ENCODE peak calls at places on chromosomes 12 and 14, in eight cellular contexts. R is lung, Y is A549, V is HepG2, W is mesendoderm, G is astrocyte of the spinal cord, D is adrenal gland, Z is colonic mucosa. C is an unnamed sample.

GRCh38 chr14:99654235-99655000 is 9.5 kb downstream of the HHIPL1 start:
- DNase-seq in R (peak), Y (peak), V (no peak), W (no peak), G (peak), D (peak), Z (peak), C (no peak)

GRCh38 chr14:95290021-95290420 is 29.7 kb downstream of the CLMN start:
- DNase-seq in R (no peak), Y (no peak), V (no peak), W (no peak), G (no peak), D (no peak), Z (no peak), C (peak)

GRCh38 chr14:39563361-39563760 is 131.1 kb upstream of the FBXO33 start:
- DNase-seq in R (no peak), Y (no peak), V (no peak), W (no peak), G (no peak), D (no peak), Z (no peak), C (no peak)

GRCh38 chr14:91214306-91214705 is 30.2 kb downstream of the GPR68 start:
- DNase-seq in R (no peak), Y (no peak), V (no peak), W (no peak), G (no peak), D (no peak), Z (no peak), C (no peak)

GRCh38 chr14:20388159-20388558 is 25.1 kb downstream of the TEP1 start:
- DNase-seq in R (no peak), Y (no peak), V (no peak), W (peak), G (peak), D (no peak), Z (no peak), C (no peak)

GRCh38 chr14:71139058-71139946 is 232.0 kb downstream of the PCNX1 start:
- DNase-seq in R (peak), Y (peak), V (peak), W (peak), G (peak), D (peak), Z (peak), C (no peak)

GRCh38 chr12:110107369-110108281 is 16.5 kb upstream of the IFT81 start:
- DNase-seq in R (peak), Y (peak), V (peak), W (peak), G (peak), D (peak), Z (no peak), C (peak)

GRCh38 chr12:46402451-46402850 is 29.9 kb upstream of the SLC38A2 start:
- DNase-seq in R (no peak), Y (no peak), V (no peak), W (no peak), G (peak), D (peak), Z (peak), C (no peak)

GRCh38 chr12:32102234-32102633 is 4.4 kb upstream of the BICD1 start:
- DNase-seq in R (no peak), Y (no peak), V (no peak), W (no peak), G (peak), D (no peak), Z (no peak), C (no peak)

GRCh38 chr12:48986720-48987291 is 8.7 kb downstream of the WNT1 start:
- DNase-seq in R (no peak), Y (no peak), V (no peak), W (no peak), G (no peak), D (no peak), Z (no peak), C (no peak)

GRCh38 chr14:85824526-85824925 is 294.6 kb downstream of the FLRT2 start:
- DNase-seq in R (no peak), Y (no peak), V (no peak), W (peak), G (no peak), D (no peak), Z (no peak), C (no peak)

GRCh38 chr12:33588082-33588712 is 148.6 kb upstream of the SYT10 start:
- DNase-seq in R (peak), Y (no peak), V (no peak), W (peak), G (peak), D (peak), Z (no peak), C (no peak)

GRCh38 chr12:92506460-92506859 is 196.3 kb upstream of the PLEKHG7 start:
- DNase-seq in R (no peak), Y (no peak), V (no peak), W (peak), G (no peak), D (no peak), Z (no peak), C (no peak)

GRCh38 chr14:102909911-102910310 is 12.6 kb upstream of the AMN start:
- DNase-seq in R (no peak), Y (no peak), V (no peak), W (no peak), G (no peak), D (no peak), Z (no peak), C (no peak)

GRCh38 chr14:53399057-53399456 is 245.9 kb upstream of the DDHD1 start:
- DNase-seq in R (no peak), Y (peak), V (no peak), W (peak), G (peak), D (no peak), Z (no peak), C (no peak)

GRCh38 chr14:65922166-65922565 is 509.6 kb downstream of the FUT8 start:
- DNase-seq in R (no peak), Y (no peak), V (no peak), W (no peak), G (no peak), D (no peak), Z (no peak), C (no peak)

GRCh38 chr14:102187583-102188001 is 47.9 kb downstream of the WDR20 start:
- DNase-seq in R (no peak), Y (no peak), V (no peak), W (no peak), G (no peak), D (no peak), Z (no peak), C (no peak)

GRCh38 chr12:4153343-4153892 is 120.1 kb upstream of the CCND2 start:
- DNase-seq in R (no peak), Y (no peak), V (no peak), W (peak), G (no peak), D (no peak), Z (peak), C (no peak)

GRCh38 chr12:132523576-132524331 is 33.8 kb downstream of the FBRSL1 start:
- DNase-seq in R (peak), Y (peak), V (peak), W (peak), G (peak), D (peak), Z (peak), C (peak)

GRCh38 chr12:6724409-6724797 is 557 bp downstream of the COPS7A start:
- DNase-seq in R (no peak), Y (no peak), V (peak), W (peak), G (peak), D (no peak), Z (peak), C (no peak)

GRCh38 chr12:114302606-114303005 is 103.3 kb downstream of the TBX5 start:
- DNase-seq in R (no peak), Y (no peak), V (no peak), W (no peak), G (no peak), D (no peak), Z (no peak), C (no peak)

GRCh38 chr12:47382305-47382704 is 302.5 kb upstream of the AMIGO2 start:
- DNase-seq in R (no peak), Y (no peak), V (no peak), W (no peak), G (no peak), D (no peak), Z (no peak), C (no peak)

GRCh38 chr12:11877869-11878780 is 192.6 kb upstream of the BCL2L14 start:
- DNase-seq in R (no peak), Y (peak), V (no peak), W (peak), G (peak), D (peak), Z (peak), C (peak)

GRCh38 chr12:108826807-108827721 is 30.3 kb downstream of the SSH1 start:
- DNase-seq in R (no peak), Y (no peak), V (no peak), W (no peak), G (no peak), D (no peak), Z (no peak), C (no peak)

GRCh38 chr12:94231718-94232117 is 83.3 kb downstream of the PLXNC1 start:
- DNase-seq in R (no peak), Y (no peak), V (no peak), W (no peak), G (no peak), D (no peak), Z (no peak), C (no peak)

GRCh38 chr14:23942587-23942986 is 11.0 kb upstream of the DHRS4 start:
- DNase-seq in R (no peak), Y (no peak), V (no peak), W (no peak), G (no peak), D (no peak), Z (no peak), C (no peak)

GRCh38 chr12:1691123-1692007 is 495 bp downstream of the ADIPOR2 start:
- DNase-seq in R (peak), Y (peak), V (peak), W (peak), G (peak), D (no peak), Z (peak), C (no peak)

GRCh38 chr14:99133563-99134332 is 138.2 kb downstream of the BCL11B start:
- DNase-seq in R (peak), Y (no peak), V (no peak), W (peak), G (no peak), D (no peak), Z (no peak), C (peak)

GRCh38 chr12:95653761-95654546 is 102.7 kb upstream of the USP44 start:
- DNase-seq in R (no peak), Y (peak), V (peak), W (no peak), G (peak), D (no peak), Z (no peak), C (no peak)

GRCh38 chr12:56346663-56347062 is 8.0 kb downstream of the IL23A start:
- DNase-seq in R (no peak), Y (no peak), V (no peak), W (no peak), G (no peak), D (no peak), Z (no peak), C (no peak)

GRCh38 chr14:53153702-53154112 is 584 bp upstream of the DDHD1 start:
- DNase-seq in R (no peak), Y (no peak), V (no peak), W (no peak), G (no peak), D (no peak), Z (no peak), C (no peak)

GRCh38 chr12:10283028-10283427 is 24.6 kb upstream of the KLRD1 start:
- DNase-seq in R (no peak), Y (no peak), V (no peak), W (no peak), G (no peak), D (no peak), Z (no peak), C (no peak)

GRCh38 chr12:80353254-80353653 is 90.8 kb upstream of the PTPRQ start:
- DNase-seq in R (no peak), Y (no peak), V (peak), W (no peak), G (peak), D (no peak), Z (no peak), C (no peak)

GRCh38 chr12:80838708-80839107 is 99.0 kb downstream of the LIN7A start:
- DNase-seq in R (peak), Y (no peak), V (peak), W (peak), G (peak), D (no peak), Z (no peak), C (no peak)

GRCh38 chr12:113184900-113185179 is 438 bp downstream of the DDX54 start:
- DNase-seq in R (peak), Y (peak), V (peak), W (peak), G (peak), D (peak), Z (peak), C (peak)

GRCh38 chr14:22811752-22812151 is 3.5 kb downstream of the SLC7A7 start:
- DNase-seq in R (no peak), Y (no peak), V (no peak), W (no peak), G (no peak), D (no peak), Z (no peak), C (no peak)
- H3K4me3 ChIP-seq in R (no peak), Y (no peak), V (no peak), W (no peak), G (no peak), D (no peak), Z (no peak), C (no peak)

DNA sequence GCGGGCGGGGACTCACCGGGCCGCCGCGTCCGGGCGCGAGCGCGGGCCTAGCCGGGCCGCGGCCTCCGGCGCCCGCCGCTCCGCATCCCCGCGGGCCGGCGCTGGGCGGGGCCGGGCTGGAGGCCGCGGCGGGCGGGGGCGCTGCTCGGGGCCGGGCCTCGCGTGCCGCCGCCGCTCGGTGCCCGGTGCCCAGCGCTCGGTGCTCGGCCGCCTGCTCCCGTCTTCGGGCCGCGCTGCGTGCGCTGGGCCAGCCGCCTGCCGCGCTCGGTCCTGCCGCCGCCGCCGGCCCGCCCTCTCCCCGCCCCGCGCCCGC is at the start of gene AKT1:
- DNase-seq in R (no peak), Y (no peak), V (no peak), W (no peak), G (no peak), D (no peak), Z (no peak), C (no peak)
- H3K4me3 ChIP-seq in R (peak), Y (peak), V (peak), W (peak), G (peak), D (peak), Z (peak), C (peak)

DNA sequence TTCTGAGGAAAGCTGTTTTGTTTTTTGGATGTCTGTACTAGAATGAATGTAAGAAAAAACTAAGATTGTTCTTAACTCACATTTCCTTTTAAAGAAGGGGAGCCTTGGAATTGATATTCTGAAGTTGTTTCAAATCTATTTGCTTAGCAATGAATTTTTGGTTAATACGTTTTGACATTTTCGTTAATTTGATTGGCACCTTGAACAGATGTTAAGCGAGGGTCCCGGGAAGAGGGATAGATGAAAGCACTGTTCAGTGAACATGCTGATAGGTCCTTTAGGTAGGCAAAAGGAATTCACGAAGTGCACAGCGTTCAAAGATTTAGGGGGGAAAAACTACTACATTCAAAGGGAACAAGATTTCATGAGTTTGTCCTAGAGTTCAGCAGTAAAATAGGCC is 1.7 kb downstream of the SLC39A9 start:
- DNase-seq in R (no peak), Y (no peak), V (no peak), W (no peak), G (no peak), D (no peak), Z (no peak), C (no peak)
- H3K4me3 ChIP-seq in R (no peak), Y (peak), V (peak), W (no peak), G (peak), D (no peak), Z (peak), C (peak)

GRCh38 chr14:73713804-73714655 is at the start of gene PNMA1:
- DNase-seq in R (peak), Y (peak), V (peak), W (peak), G (peak), D (peak), Z (peak), C (peak)

GRCh38 chr14:73715707-73716106 is 1.5 kb upstream of the PNMA1 start:
- DNase-seq in R (no peak), Y (no peak), V (no peak), W (no peak), G (no peak), D (no peak), Z (no peak), C (no peak)

GRCh38 chr14:73713206-73713803 is 879 bp downstream of the PNMA1 start:
- DNase-seq in R (no peak), Y (peak), V (no peak), W (no peak), G (peak), D (no peak), Z (no peak), C (no peak)

GRCh38 chr14:73712540-73713141 is 1.5 kb downstream of the PNMA1 start:
- DNase-seq in R (no peak), Y (no peak), V (no peak), W (peak), G (peak), D (no peak), Z (peak), C (no peak)

DNA sequence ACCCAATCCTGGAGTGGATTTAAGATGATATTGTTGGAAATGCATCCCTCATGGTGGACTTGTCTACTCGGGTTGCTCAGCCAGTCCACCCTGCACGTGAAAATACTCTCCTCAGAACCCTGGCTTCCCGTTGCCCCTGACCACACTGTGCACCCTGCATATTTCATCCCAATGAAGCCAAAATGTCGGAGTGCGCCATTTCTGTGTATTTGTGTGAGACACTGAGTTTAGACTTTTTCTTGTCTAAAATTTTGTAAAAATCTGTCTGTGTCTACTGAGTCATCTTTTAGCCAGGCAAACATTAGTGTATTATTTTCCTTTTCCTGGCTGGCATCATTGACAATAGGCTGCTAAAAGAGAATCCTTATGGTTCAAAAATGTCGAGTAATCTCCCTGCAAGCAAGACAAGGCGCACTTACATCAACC is 485 bp upstream of the PNMA1 start:
- DNase-seq in R (no peak), Y (peak), V (no peak), W (no peak), G (peak), D (no peak), Z (no peak), C (no peak)
- H3K4me3 ChIP-seq in R (no peak), Y (peak), V (peak), W (no peak), G (peak), D (no peak), Z (peak), C (peak)

DNA sequence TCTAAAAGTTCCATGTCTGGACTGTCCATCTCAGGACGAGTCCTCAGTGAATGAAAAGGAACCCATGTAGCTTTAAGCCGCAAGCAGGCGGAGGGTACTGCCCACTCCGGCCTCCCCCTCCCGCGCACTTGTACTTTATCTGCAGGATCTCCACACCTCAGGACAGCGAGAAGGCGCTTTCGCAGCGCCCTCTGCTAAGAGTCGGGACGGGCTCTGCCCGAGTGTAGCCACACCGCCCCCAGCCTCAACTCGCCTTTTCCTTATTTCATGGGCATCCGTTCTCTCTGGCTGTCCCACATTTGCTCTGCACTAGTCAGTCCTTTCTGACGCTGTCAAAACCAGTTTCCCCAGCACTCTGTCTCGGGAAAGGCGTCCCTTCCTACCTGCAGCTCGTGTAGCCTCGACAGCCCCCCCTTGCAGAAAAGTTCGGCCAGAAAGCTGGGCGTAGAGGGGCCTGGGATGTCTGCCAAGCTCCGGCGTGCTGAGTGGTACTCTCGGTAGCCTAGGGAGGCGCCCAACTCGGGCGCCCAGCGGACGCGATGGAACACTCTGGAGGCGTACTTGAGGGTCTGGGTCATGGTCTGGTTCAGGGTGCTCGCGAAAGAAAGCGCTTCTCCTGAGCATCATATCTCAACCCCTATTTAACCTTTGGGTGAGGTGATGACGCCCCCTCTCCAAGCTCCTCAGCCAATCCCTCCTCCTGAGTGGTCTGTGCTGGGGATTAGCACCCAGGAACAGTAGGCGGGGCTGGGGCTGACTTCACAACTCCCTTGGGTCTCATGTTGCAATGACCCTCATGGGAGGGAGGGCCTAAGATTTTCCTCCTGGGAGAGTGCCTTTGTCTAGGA is at the start of gene CYP27B1:
- DNase-seq in R (no peak), Y (no peak), V (no peak), W (peak), G (no peak), D (no peak), Z (no peak), C (no peak)
- H3K4me3 ChIP-seq in R (peak), Y (peak), V (peak), W (no peak), G (peak), D (no peak), Z (peak), C (peak)

C was measured in breast epithelium.